ENCODE peak calls at places on chromosomes 16 and 17, in five cellular contexts. N, O, I, A and W are unnamed samples.

GRCh38 chr17:55576237-55576998 is 65.2 kb upstream of the SMIM36 start:
- DNase-seq in N (peak), O (no peak), I (peak), A (peak), W (no peak)

GRCh38 chr17:21375757-21376584 is at the start of gene KCNJ12:
- DNase-seq in N (peak), O (no peak), I (no peak), A (no peak), W (no peak)

GRCh38 chr17:51258756-51259573 is 884 bp downstream of the MBTD1 start:
- DNase-seq in N (peak), O (peak), I (peak), A (peak), W (no peak)

GRCh38 chr17:62895650-62896301 is 70.3 kb upstream of the TANC2 start:
- DNase-seq in N (no peak), O (no peak), I (no peak), A (no peak), W (no peak)

GRCh38 chr16:80084614-80085013 is 456.2 kb upstream of the DYNLRB2 start:
- DNase-seq in N (peak), O (peak), I (peak), A (peak), W (no peak)

GRCh38 chr17:35713069-35713728 is 18.2 kb upstream of the RASL10B start:
- DNase-seq in N (peak), O (no peak), I (no peak), A (peak), W (no peak)

GRCh38 chr17:57955183-57955952 is at the start of gene CUEDC1:
- DNase-seq in N (peak), O (peak), I (peak), A (peak), W (no peak)

GRCh38 chr16:30121741-30122620 is 1.0 kb downstream of the MAPK3 start:
- DNase-seq in N (peak), O (peak), I (no peak), A (peak), W (no peak)

GRCh38 chr17:43456661-43457361 is 27.0 kb upstream of the DHX8 start:
- DNase-seq in N (peak), O (no peak), I (no peak), A (peak), W (no peak)

GRCh38 chr17:79721993-79722671 is 8.6 kb upstream of the ENPP7 start:
- DNase-seq in N (peak), O (no peak), I (peak), A (no peak), W (no peak)
- TF ChIP-seq CTCF in N (peak), O (no peak), I (peak), A (no peak), W (no peak)

DNA sequence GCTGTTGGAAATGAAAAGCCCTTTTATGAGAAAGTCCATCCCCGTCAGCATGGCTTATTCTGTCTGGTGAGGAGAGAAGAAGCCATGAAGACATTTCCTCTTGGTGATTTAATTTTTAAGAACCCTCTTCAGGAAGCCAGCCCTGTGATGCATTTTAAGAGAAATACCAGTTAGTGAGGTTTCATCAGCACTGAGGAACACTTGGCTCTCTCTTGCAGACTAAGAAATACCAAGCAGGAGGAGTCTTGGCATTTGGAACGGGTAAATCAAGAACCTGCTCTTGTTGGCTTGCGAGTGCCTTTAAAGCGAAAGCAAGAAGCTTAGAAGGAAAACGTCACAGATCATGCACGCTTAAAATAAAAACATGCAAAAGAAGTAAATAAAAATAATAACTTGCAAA is 17.5 kb downstream of the RAB11FIP3 start:
- DNase-seq in N (no peak), O (no peak), I (no peak), A (no peak), W (no peak)
- H3K27ac ChIP-seq in N (peak), O (no peak), I (no peak), A (peak), W (no peak)

DNA sequence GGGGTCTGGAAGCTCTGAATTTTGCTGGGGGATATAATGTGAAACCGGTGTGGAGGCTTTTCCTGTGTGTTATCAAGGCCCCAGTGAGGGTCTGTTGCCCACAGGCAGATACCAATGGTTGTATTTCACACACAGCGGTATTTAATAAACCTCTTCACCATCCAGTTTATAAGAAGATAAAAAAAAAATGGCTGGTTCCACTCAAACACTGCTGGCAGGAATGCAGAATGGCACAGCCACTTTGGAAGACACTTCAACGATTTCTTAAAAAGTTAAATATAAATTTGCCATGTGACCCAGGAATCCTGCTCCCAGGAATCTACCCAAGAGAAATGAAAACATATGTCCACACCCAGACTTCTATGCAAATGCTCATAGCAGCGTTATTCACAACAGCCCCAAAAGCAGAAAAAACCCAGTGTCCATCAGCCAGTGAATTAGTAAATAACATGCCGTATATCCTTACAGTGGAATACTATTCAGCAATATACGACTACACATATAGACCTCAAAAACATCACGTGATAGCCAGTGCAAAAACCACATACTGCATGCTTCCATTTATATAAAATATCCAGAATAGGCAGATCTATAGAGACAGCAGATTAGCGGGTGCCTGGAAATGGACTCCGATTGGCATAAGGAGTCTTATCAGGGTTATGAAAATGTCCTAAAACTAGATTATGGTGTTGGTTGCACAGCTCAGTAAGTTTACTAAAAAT is 38.7 kb downstream of the XYLT1 start:
- DNase-seq in N (no peak), O (no peak), I (no peak), A (no peak), W (no peak)
- TF ChIP-seq CTCF in N (no peak), O (no peak), I (no peak), A (peak), W (no peak)

GRCh38 chr16:57918994-57919393 is 51.9 kb downstream of the CNGB1 start:
- DNase-seq in N (no peak), O (no peak), I (no peak), A (no peak), W (no peak)

GRCh38 chr16:57918444-57918843 is 52.5 kb downstream of the CNGB1 start:
- DNase-seq in N (no peak), O (no peak), I (no peak), A (no peak), W (no peak)

GRCh38 chr16:57920215-57920890 is 50.6 kb downstream of the CNGB1 start:
- DNase-seq in N (no peak), O (no peak), I (no peak), A (no peak), W (no peak)

GRCh38 chr16:57923418-57923817 is 47.5 kb downstream of the CNGB1 start:
- DNase-seq in N (no peak), O (no peak), I (no peak), A (no peak), W (no peak)

GRCh38 chr16:57920891-57921240 is 50.1 kb downstream of the CNGB1 start:
- DNase-seq in N (no peak), O (no peak), I (no peak), A (no peak), W (no peak)
- H3K27ac ChIP-seq in N (no peak), O (no peak), I (no peak), A (no peak), W (no peak)

GRCh38 chr17:28718317-28718672 is 627 bp upstream of the RAB34 start:
- DNase-seq in N (peak), O (no peak), I (no peak), A (no peak), W (no peak)

GRCh38 chr17:28716740-28717577 is 709 bp downstream of the RAB34 start:
- DNase-seq in N (peak), O (peak), I (no peak), A (peak), W (no peak)

GRCh38 chr17:28718990-28719433 is 773 bp upstream of the RPL23A start:
- DNase-seq in N (no peak), O (peak), I (no peak), A (no peak), W (no peak)

GRCh38 chr17:28715217-28715616 is 2.5 kb downstream of the RAB34 start:
- DNase-seq in N (no peak), O (no peak), I (no peak), A (no peak), W (no peak)

DNA sequence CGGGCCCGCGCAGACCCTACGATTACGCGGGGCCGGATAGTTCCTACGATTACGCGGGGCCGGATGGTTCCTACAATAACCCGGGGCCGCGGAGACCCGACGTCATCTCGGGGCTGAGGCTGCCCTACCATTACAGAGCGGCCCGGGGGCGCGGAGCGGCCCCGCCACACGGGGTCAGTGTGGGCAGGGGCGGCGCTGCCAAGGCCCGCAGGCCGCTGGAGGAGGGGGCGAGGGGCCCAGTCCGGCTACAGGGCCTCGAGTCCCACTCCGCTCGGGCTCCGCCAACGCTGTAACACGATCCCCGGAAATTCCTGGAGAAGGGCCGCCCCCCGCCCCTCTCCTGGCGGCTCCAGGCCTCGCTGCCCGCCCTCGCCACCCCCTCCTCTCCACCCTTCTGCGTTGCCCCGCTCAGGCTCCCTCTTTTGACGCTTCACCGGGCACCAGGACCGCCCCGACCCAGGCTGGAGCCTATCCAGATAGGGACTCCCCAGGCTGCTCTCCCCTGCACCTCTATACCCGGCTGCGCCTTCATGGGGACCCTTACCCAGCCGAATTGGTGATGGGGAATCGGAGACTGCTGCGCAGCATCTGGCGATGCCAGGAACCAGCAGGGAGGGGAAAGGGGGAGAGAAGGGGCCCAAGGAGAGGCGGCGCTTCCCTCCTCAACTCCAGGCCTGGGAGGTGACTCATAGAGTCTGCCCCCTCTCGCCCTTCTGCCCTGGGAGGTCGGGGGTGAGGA is at the start of gene RAB34:
- DNase-seq in N (peak), O (peak), I (peak), A (peak), W (no peak)
- TF ChIP-seq CTCF in N (peak), O (no peak), I (peak), A (peak), W (no peak)

DNA sequence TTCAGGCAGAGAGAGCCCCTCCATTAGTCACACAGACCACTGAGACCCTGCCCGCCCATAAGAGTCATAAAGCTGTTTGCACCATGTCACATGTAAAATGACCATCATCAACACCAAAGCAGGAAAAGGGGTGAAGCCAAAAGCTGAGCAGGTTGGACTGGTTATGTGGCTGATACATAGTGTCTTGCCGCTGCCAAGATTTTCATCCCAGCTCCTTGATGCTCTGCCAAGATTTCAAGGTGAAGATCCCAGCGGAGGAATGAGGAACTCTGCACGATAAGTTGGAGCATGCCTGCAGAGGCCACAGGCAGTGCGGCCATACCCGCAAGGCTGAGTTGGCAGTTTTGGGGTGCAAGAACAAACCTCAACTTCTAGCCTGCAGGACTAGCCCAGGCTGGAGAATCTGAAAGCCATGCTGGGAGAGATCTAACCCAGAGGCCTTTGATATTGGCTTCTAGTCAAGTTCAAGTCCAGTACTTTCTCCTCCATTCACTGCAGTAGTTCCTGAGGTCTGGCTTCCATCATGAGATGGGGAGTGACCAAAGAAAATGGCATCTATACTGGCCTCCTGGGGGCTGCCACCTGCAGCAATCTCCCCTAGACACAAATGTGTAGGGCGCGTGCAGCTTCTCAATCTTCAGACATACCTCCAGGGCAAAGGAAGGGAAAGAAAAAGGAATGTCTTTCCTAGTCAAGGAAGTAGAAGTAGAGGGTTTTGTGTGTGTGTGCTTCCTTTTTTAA is 79.7 kb upstream of the NOL11 start:
- DNase-seq in N (no peak), O (peak), I (no peak), A (no peak), W (no peak)
- H3K27ac ChIP-seq in N (no peak), O (no peak), I (no peak), A (no peak), W (peak)

GRCh38 chr16:85689285-85689949 is 663 bp upstream of the GINS2 start:
- DNase-seq in N (no peak), O (no peak), I (peak), A (no peak), W (no peak)

GRCh38 chr16:85687651-85688471 is 893 bp downstream of the GINS2 start:
- DNase-seq in N (no peak), O (no peak), I (no peak), A (no peak), W (no peak)

GRCh38 chr16:85686912-85687591 is 1.7 kb downstream of the GINS2 start:
- DNase-seq in N (no peak), O (no peak), I (no peak), A (no peak), W (no peak)

GRCh38 chr16:85689950-85690320 is 1.2 kb upstream of the GINS2 start:
- DNase-seq in N (no peak), O (no peak), I (no peak), A (no peak), W (no peak)

DNA sequence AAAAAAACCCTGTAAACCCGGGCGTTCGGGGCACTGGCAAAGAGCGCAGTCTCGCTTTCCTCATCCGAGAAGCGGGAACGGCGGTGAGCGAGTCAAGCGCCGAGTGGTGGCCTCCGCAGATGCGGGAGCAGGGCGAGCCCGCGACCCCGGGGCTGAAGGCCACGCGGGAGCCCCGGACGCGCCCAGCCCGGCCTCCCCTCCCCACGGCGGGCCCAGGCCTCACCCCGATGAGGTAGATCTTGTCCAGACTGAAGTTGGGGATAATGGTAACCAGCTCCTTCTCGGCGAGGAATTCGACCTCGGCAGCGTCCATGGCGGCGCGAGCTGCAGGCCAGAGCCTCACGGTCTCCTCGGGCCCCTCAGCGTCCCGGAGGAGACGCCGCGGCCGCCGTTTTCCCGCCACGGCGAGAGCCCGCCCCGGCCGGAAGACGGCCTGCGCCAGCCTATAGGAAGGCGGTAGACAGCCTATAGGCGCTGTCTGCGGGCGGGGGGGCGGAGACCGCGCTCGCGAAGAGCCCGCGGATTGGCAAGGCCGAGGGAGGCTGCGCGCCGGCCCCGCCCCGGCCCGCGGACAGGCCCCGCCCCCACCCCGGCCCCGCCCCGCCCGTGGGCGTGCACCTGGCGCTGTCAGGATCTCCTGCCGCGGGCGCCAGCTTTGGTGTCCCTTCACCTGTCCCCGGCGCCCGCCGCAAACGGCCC is at the start of gene GINS2:
- DNase-seq in N (peak), O (peak), I (peak), A (peak), W (peak)
- TF ChIP-seq CTCF in N (no peak), O (no peak), I (no peak), A (no peak), W (no peak)

GRCh38 chr17:39659286-39660010 is 5.7 kb upstream of the TCAP start:
- DNase-seq in N (no peak), O (no peak), I (no peak), A (no peak), W (no peak)
- H3K27ac ChIP-seq in N (no peak), O (no peak), I (no peak), A (peak), W (peak)

DNA sequence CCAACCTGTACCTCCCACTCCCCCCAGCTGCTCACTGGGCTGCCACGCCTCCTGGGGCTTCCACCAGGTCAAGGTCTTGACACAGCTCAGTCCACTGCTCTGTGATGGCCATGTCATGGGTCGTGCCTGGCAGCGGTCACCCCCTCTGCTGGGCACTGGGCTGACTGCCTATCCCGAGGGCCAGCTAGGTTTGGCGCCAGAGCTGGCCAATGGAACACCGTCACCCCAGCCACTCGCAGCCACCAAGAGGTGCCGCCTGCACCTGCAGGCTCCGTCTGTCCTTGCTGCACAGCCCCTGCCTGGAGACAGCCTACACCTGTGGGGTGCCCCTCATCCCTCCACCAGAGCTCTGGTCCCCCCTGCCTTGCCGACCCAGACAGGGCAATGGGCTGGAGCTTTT is 4.5 kb upstream of the RAB40C start:
- DNase-seq in N (no peak), O (peak), I (no peak), A (no peak), W (no peak)
- TF ChIP-seq CTCF in N (no peak), O (no peak), I (no peak), A (no peak), W (no peak)

DNA sequence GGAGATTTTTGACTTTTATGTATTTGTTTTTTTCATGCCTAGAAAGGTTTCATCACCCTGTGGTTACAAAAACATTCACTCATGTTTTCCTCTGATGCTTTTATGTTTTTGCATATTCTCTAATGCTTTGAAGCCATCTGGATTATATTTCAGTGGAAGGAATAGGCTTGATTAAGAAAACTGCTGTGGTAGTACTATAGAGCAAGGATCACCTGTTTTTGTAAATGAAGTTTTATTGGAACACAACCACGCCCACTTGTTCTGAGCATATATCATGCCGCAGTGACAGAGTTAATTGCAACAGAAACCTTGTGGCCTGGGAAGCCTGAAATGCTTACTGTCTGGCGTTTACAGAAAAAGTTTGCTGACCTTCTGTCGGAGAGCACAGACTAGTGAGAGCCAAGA is 11.5 kb downstream of the COX10 start:
- DNase-seq in N (no peak), O (no peak), I (no peak), A (no peak), W (no peak)
- H3K27ac ChIP-seq in N (no peak), O (no peak), I (no peak), A (peak), W (no peak)